ENCODE peak calls at places on chromosomes 2 and 18, in five cellular contexts. K is naive thymus-derived CD4-positive, alpha-beta T cell; M is sigmoid colon; D is thoracic aorta; B is testis. H is an unnamed sample. For H3K4me1, the result is how much of the 10 kb centered on the place peaks cover.

GRCh38 chr2:180980943-180981898 is 816 bp downstream of the UBE2E3 start:
- DNase-seq in K (peak), M (peak), D (no peak), B (peak), H (peak)

GRCh38 chr2:70514612-70515055 is 39.0 kb downstream of the TGFA start:
- DNase-seq in K (no peak), M (no peak), D (no peak), B (no peak), H (peak)

GRCh38 chr18:49751427-49752094 is 61.8 kb downstream of the ACAA2 start:
- DNase-seq in K (peak), M (peak), D (no peak), B (no peak), H (no peak)

GRCh38 chr2:201157694-201158093 is 25.2 kb upstream of the CASP10 start:
- DNase-seq in K (no peak), M (no peak), D (no peak), B (no peak), H (no peak)

GRCh38 chr2:171553858-171554257 is 31.6 kb downstream of the CYBRD1 start:
- DNase-seq in K (no peak), M (no peak), D (no peak), B (peak), H (no peak)

GRCh38 chr2:150425121-150425559 is 62.3 kb downstream of the RND3 start:
- DNase-seq in K (no peak), M (no peak), D (no peak), B (no peak), H (peak)

GRCh38 chr18:37668971-37669747 is 103.6 kb upstream of the CELF4 start:
- DNase-seq in K (no peak), M (peak), D (no peak), B (no peak), H (no peak)

GRCh38 chr18:71001597-71001996 is 712.8 kb downstream of the SOCS6 start:
- DNase-seq in K (no peak), M (no peak), D (no peak), B (no peak), H (no peak)

GRCh38 chr18:14974088-14974487 is 226.1 kb downstream of the ANKRD30B start:
- DNase-seq in K (no peak), M (no peak), D (no peak), B (no peak), H (no peak)

GRCh38 chr2:230068658-230069080 is at the start of gene SLC16A14:
- DNase-seq in K (peak), M (no peak), D (no peak), B (peak), H (peak)

GRCh38 chr2:12197133-12197532 is 450.7 kb downstream of the LPIN1 start:
- DNase-seq in K (no peak), M (no peak), D (no peak), B (no peak), H (no peak)

GRCh38 chr2:148756292-148756975 is 111.9 kb downstream of the EPC2 start:
- DNase-seq in K (no peak), M (no peak), D (no peak), B (no peak), H (no peak)

GRCh38 chr2:151552287-151552686 is 142.6 kb downstream of the RIF1 start:
- DNase-seq in K (no peak), M (no peak), D (no peak), B (no peak), H (no peak)

GRCh38 chr18:7532942-7533341 is 34.2 kb upstream of the PTPRM start:
- DNase-seq in K (no peak), M (no peak), D (no peak), B (no peak), H (no peak)

GRCh38 chr2:157596992-157597681 is 31.5 kb downstream of the ACVR1C start:
- DNase-seq in K (peak), M (peak), D (no peak), B (peak), H (peak)

GRCh38 chr2:150681120-150681796 is 193.8 kb upstream of the RND3 start:
- DNase-seq in K (no peak), M (no peak), D (no peak), B (no peak), H (no peak)

GRCh38 chr2:28407131-28407975 is 14.7 kb downstream of the FOSL2 start:
- DNase-seq in K (no peak), M (peak), D (no peak), B (no peak), H (no peak)
- H3K4me1 ChIP-seq in K (under half), M (half or more), D (under half), B (under half), H (half or more)

DNA sequence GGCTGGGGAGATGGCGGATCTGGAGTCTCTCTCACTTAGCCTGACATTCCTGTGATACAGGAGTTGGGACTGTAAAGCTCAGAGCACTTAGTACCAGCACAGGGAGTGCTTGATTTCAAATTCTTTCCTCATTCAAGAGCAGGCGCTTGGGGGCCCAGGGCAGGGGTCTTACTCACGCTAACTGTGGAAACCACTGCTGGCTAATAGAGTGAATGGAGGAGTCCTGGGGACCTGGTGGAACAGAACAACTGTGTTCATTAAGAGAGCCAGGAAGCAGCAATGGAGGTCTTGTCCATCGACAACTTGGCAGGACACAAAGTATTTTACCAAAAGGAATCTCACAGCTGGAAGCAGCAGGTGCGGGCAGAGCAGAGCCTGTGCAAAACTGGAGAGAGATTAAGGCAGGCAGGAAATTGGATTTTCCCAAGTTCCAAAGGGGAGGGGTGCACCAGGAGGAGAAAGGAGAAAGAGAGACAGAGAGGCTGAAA is 358.9 kb downstream of the TNS1 start:
- DNase-seq in K (no peak), M (no peak), D (no peak), B (peak), H (no peak)
- H3K27ac ChIP-seq in K (no peak), M (peak), D (no peak), B (peak), H (no peak)

GRCh38 chr2:64403426-64403825 is 50.5 kb upstream of the LGALSL start:
- DNase-seq in K (no peak), M (no peak), D (no peak), B (no peak), H (no peak)
- H3K4me1 ChIP-seq in K (under half), M (under half), D (under half), B (under half), H (under half)

GRCh38 chr2:238288650-238289573 is 502 bp upstream of the PER2 start:
- DNase-seq in K (peak), M (peak), D (peak), B (peak), H (peak)

GRCh38 chr2:238289574-238289973 is 1.2 kb upstream of the PER2 start:
- DNase-seq in K (no peak), M (peak), D (no peak), B (no peak), H (no peak)

GRCh38 chr2:238291550-238292281 is 3.3 kb upstream of the PER2 start:
- DNase-seq in K (no peak), M (peak), D (no peak), B (no peak), H (no peak)

GRCh38 chr2:238290715-238291549 is 2.5 kb upstream of the PER2 start:
- DNase-seq in K (no peak), M (peak), D (no peak), B (peak), H (no peak)

DNA sequence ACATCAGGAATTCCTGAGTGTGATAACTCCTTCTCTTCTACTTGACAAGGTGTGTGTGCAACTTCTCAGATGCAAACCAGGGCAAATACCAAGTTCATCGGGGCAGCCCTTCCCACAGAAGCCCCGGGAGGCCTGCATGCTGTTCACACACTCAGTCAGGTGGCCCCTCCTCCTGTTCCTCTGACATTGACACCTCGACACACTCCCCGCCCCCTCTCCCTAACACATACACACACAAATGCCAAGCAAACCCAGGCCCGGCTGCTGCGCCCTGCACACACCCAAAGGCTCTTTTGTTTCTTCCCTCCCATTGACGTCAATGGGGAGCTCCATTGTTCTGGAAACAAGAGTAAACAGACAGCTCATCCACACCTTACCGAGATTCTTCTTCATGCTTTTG is 1.7 kb upstream of the PER2 start:
- DNase-seq in K (no peak), M (peak), D (no peak), B (peak), H (peak)
- H3K27ac ChIP-seq in K (peak), M (no peak), D (no peak), B (no peak), H (no peak)

GRCh38 chr18:212780-213179 is 54.4 kb downstream of the USP14 start:
- DNase-seq in K (no peak), M (no peak), D (no peak), B (no peak), H (no peak)

GRCh38 chr18:210075-210474 is 51.7 kb downstream of the USP14 start:
- DNase-seq in K (no peak), M (no peak), D (no peak), B (no peak), H (no peak)

GRCh38 chr18:213505-213904 is 54.3 kb downstream of the THOC1 start:
- DNase-seq in K (no peak), M (no peak), D (no peak), B (no peak), H (no peak)

GRCh38 chr18:211582-211981 is 53.2 kb downstream of the USP14 start:
- DNase-seq in K (no peak), M (no peak), D (no peak), B (no peak), H (no peak)

DNA sequence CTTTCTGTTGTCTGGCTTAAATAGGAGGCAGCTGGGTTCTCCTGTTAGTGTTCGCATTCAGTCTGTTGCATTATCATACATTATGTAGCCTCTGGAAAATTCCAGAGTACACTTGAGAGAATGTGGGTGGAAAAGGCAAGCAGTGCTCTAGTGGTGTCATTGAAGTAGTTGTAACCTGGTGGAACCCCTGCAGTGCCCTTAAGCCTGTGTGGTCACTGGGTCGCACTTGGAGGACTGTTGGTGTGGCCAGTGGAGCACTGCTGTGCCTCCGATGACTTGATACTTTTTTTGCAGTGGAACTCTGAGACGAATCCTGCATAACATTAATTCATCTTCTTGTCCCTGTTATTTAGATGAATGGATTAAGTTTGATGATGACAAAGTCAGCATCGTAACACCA is 52.4 kb downstream of the USP14 start:
- DNase-seq in K (no peak), M (no peak), D (no peak), B (no peak), H (no peak)
- H3K4me1 ChIP-seq in K (under half), M (under half), D (under half), B (under half), H (under half)